ENCODE peak calls at places on chromosomes 7 and 10, in seven cellular contexts. X is IMR-90, Y is foreskin keratinocyte, F is spleen, J is heart left ventricle, C is adrenal gland, Z is heart right ventricle. S is an unnamed sample.

GRCh38 chr7:112366886-112367285 is 83.4 kb upstream of the IFRD1 start:
- DNase-seq in X (no peak), J (no peak), Y (no peak), C (no peak), Z (no peak), F (no peak), S (no peak)

GRCh38 chr10:23951841-23952240 is 257.1 kb upstream of the KIAA1217 start:
- DNase-seq in J (no peak), C (no peak), F (no peak), X (no peak), Y (no peak), Z (no peak), S (peak)

GRCh38 chr10:78831457-78831856 is 237.3 kb upstream of the ZMIZ1 start:
- DNase-seq in J (no peak), F (no peak), X (no peak), Z (no peak), Y (no peak), C (no peak), S (no peak)

GRCh38 chr7:85823379-85823778 is 636.5 kb upstream of the SEMA3D start:
- DNase-seq in X (no peak), Y (no peak), F (no peak), J (no peak), Z (no peak), C (no peak), S (no peak)

GRCh38 chr7:91310829-91311460 is 46.7 kb downstream of the FZD1 start:
- DNase-seq in J (no peak), C (no peak), Y (no peak), F (no peak), X (peak), Z (no peak), S (peak)

GRCh38 chr7:5287802-5288201 is 5.1 kb downstream of the SLC29A4 start:
- DNase-seq in Z (no peak), J (no peak), F (no peak), Y (no peak), X (no peak), C (no peak), S (no peak)

GRCh38 chr10:126906704-126907422 is 1.6 kb downstream of the DOCK1 start:
- DNase-seq in Y (no peak), F (peak), J (no peak), X (no peak), Z (no peak), C (no peak), S (no peak)

GRCh38 chr10:18071591-18071990 is 68.6 kb upstream of the CACNB2 start:
- DNase-seq in J (no peak), F (no peak), Y (peak), X (no peak), Z (no peak), C (no peak), S (no peak)

GRCh38 chr7:4683884-4684565 is 1.9 kb downstream of the FOXK1 start:
- DNase-seq in C (peak), X (peak), F (peak), Y (peak), Z (peak), J (peak), S (no peak)

DNA sequence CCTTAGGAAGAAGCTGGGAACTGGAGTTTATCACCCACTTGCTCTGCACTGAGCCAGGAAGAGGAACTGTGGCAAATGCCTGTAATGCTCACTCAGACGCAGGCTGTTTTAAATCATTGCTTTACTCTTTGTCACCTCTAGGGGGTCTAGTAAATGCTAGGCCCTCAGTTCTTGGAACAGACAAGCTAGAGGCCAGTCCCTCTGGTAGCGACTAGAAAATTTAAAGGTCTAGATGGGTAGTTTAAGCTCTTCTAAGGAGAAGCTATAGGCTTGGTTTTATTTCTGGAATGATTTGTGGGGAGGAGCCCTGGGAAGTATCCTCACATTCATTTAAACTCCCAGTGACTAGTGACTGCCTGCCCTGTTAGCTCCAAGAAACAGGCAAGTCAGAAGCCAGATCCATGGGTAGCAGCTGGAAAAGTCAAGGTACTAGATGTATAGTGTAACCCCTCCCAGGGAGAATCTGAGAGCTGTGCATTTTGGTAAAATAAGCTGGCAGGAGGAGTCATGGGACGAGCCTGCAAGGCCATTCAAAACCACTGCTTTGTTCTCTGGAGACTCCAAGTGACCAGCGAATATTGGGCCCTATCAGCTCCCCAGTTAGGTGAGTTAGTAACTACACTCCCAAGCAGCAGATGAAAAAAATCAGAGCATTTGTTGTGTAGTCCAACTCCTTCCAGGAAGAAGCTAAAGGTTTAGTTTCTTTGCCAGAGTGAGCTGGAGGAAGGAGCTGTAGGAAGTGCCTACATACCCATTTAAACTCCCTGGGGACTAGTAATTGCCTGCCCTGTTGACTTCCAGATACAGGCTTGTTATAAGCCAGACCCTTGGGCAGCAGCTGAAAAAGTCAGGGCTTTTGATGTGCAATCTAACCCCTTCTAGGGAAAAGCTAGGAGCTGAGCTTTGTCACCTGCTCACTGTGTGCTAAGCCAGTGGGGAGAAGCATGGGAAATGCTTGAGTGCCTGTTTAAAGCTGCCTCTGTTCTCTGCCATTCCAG is 68.9 kb downstream of the DYNC1I1 start:
- DNase-seq in J (no peak), X (no peak), F (no peak), Y (no peak), Z (no peak), C (no peak), S (no peak)
- TF ChIP-seq CTCF in J (no peak), X (no peak), F (no peak), Y (peak), Z (no peak), C (no peak), S (peak)

GRCh38 chr10:37865264-37865663 is 7.9 kb upstream of the ZNF248 start:
- DNase-seq in X (peak), J (no peak), Z (no peak), Y (no peak), F (no peak), C (no peak), S (no peak)

GRCh38 chr10:37871143-37871542 is 13.7 kb upstream of the ZNF248 start:
- DNase-seq in Z (no peak), J (no peak), F (no peak), C (no peak), Y (no peak), X (no peak), S (no peak)

GRCh38 chr10:37871568-37872251 is 14.3 kb upstream of the ZNF248 start:
- DNase-seq in Z (no peak), X (no peak), Y (no peak), C (no peak), J (no peak), F (no peak), S (no peak)

GRCh38 chr10:37860494-37861190 is 3.2 kb upstream of the ZNF248 start:
- DNase-seq in X (peak), Z (no peak), Y (peak), C (no peak), F (no peak), J (no peak), S (no peak)

GRCh38 chr10:37865957-37866671 is 8.7 kb upstream of the ZNF248 start:
- DNase-seq in Z (no peak), F (peak), C (no peak), Y (no peak), X (no peak), J (no peak), S (no peak)
- H3K27ac ChIP-seq in Z (no peak), F (peak), C (no peak), Y (no peak), X (no peak), J (peak), S (no peak)

GRCh38 chr10:98308602-98309365 is 40.8 kb upstream of the LOXL4 start:
- DNase-seq in F (no peak), Y (no peak), J (no peak), Z (no peak), X (no peak), C (no peak), S (peak)
- TF ChIP-seq CTCF in F (no peak), Y (no peak), J (no peak), Z (no peak), X (no peak), C (no peak), S (peak)

DNA sequence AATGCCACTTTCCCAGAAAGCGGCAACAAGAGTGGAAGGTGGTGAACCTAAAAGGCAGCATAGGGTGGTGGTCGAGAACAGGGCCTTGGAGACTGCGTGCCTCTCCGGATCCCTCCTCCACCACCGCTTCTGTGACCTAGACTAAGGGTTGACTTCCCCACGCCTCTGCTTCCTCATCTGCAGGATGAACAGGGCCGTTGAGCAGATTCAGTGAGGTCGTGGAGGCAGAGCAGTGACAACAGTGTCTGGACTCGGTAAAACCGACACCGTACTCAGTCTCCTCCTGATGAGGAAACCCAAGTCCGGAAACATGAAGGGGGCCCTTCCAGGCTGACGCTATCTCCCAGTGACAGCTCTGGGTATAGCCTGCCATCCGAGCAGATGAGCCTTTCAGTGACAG is 162.6 kb downstream of the CELF2 start:
- DNase-seq in Z (no peak), X (no peak), C (no peak), Y (no peak), F (peak), J (no peak), S (no peak)
- H3K27ac ChIP-seq in Z (peak), X (no peak), C (peak), Y (no peak), F (peak), J (no peak), S (no peak)

GRCh38 chr10:103781329-103782061 is 73.9 kb downstream of the SH3PXD2A start:
- DNase-seq in F (no peak), Z (no peak), C (no peak), Y (peak), X (peak), J (no peak), S (peak)
- TF ChIP-seq CTCF in F (no peak), Z (peak), C (no peak), Y (peak), X (peak), J (no peak), S (peak)

DNA sequence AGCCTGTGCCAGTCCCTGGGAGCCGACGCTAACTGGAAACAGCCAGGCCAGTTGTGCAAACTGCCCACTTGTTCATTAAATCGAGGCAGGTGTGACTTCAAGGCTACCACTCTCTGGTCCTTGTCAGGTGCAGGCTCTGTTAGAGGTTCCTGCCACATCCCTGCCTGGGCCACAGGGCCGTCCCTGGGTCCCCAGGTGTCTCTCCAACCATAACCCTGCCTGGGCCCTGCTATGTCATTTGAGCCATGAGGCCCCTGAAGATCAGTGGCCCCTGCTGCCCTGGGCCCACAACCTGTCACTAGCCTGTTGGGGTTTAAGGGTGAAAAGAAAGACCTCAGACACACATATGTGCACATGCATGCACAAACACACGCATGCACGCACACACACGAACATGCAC is 326.9 kb downstream of the TNS3 start:
- DNase-seq in X (no peak), Z (no peak), Y (no peak), C (no peak), J (no peak), F (no peak), S (no peak)
- H3K27ac ChIP-seq in X (no peak), Z (peak), Y (no peak), C (no peak), J (peak), F (no peak), S (no peak)

DNA sequence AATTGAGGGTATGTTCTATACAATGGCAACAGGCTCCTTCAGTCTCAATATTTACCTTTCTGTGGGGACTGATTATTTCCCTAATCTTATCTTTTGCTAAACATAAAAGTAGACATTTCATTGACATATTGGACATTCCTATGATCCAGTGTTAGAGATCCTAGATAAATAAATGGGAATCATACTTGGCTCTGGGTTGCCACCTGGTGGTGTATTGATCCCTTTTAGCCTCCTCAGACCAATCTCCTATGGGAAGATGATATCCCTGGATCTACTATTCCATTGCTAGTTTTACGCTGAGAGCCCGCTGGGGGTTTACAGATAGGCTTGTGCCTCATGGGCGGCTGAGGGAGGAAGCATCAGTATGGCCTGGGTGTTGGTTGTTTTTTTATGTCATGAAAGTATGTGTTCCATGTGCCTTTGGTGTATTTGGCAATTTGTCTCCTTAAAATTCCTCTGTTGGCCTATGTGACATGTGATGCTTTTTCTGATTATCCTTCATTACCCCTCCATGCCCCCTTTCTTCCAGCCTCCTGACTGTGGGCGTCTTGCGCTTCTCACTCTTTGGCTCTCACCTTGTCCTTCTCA is 18.8 kb downstream of the CELF2 start:
- DNase-seq in X (peak), Z (peak), J (peak), Y (peak), F (no peak), C (peak), S (peak)
- TF ChIP-seq CTCF in X (peak), Z (peak), J (peak), Y (peak), F (peak), C (peak), S (peak)

GRCh38 chr7:1370738-1371137 is 88.5 kb downstream of the MICALL2 start:
- DNase-seq in Z (no peak), X (no peak), F (no peak), C (no peak), Y (no peak), J (no peak), S (no peak)

GRCh38 chr7:1368682-1369571 is 90.3 kb downstream of the MICALL2 start:
- DNase-seq in Z (no peak), C (no peak), J (no peak), X (no peak), F (no peak), Y (no peak), S (peak)

GRCh38 chr7:1369856-1370657 is 89.2 kb downstream of the MICALL2 start:
- DNase-seq in F (no peak), Z (no peak), J (no peak), X (no peak), C (no peak), Y (no peak), S (no peak)

GRCh38 chr7:1372063-1372462 is 87.2 kb downstream of the MICALL2 start:
- DNase-seq in C (no peak), F (no peak), Y (no peak), Z (no peak), J (no peak), X (no peak), S (no peak)

DNA sequence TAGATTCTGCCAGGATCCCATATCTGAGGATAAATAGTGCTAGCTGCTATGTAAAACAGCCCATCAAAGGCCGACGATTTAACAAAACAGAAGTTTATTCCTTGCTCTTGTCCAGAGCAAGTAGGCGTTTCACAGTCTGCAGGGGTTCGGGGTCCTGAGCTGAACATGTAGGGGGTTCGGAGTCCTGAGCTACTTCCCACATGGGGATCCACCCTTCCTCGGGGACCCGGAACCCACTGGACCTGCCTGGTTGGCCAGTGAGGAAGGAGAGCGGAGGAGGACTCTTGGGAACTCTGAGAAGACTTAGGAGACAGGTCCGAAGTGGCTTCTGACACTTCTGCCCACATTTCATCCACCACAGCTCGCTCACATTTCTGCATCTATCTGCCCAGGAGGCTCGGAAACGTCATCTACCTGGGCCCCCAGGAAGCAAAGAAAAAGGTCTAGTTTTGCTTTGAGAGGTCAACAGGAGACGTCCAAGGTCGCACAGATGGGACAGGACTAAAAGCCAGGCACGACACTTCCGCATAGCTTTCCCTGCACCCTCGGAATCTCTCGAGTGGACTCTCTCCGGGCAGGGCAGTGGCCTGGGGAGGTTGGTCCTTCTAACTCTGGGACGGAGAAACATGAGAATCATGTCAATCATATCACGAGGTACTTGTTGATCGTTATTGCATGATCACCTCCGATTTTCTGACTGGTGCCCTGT is 86.4 kb downstream of the MICALL2 start:
- DNase-seq in Y (no peak), F (no peak), X (no peak), J (no peak), C (no peak), Z (no peak), S (no peak)
- H3K27ac ChIP-seq in Y (no peak), F (no peak), X (no peak), J (no peak), C (no peak), Z (no peak), S (no peak)

S was measured in WERI-Rb-1.